ENCODE peak calls at places on chromosomes 12 and 14, in nine cellular contexts. F, I, A, Q, M, G, X, P and S are unnamed samples.

GRCh38 chr12:6788972-6789905 is at the start of gene CD4:
- DNase-seq in M (no peak), F (peak; percentile 58), A (no peak), Q (no peak), X (no peak), P (peak; percentile 77), I (no peak), G (no peak), S (no peak)

GRCh38 chr14:104342435-104343293 is 204.3 kb downstream of the KIF26A start:
- DNase-seq in G (no peak), P (no peak), F (no peak), Q (no peak), X (no peak), A (no peak), M (no peak), I (no peak), S (no peak)

GRCh38 chr12:107320031-107320928 is 226.9 kb upstream of the CRY1 start:
- DNase-seq in X (no peak), I (peak; percentile 81), F (no peak), G (peak; percentile 33), M (no peak), Q (no peak), P (peak; percentile 67), A (peak; percentile 80), S (peak; percentile 31)

GRCh38 chr12:70985850-70986249 is 65.3 kb upstream of the PTPRR start:
- DNase-seq in I (no peak), P (no peak), M (no peak), X (no peak), Q (no peak), A (peak; percentile 40), F (no peak), G (no peak), S (no peak)

GRCh38 chr12:64691793-64692583 is 67.2 kb downstream of the GNS start:
- DNase-seq in G (no peak), I (no peak), X (no peak), Q (no peak), F (no peak), P (no peak), A (no peak), M (no peak), S (no peak)

GRCh38 chr12:67468549-67469245 is 179.8 kb upstream of the DYRK2 start:
- DNase-seq in P (no peak), F (no peak), M (no peak), Q (no peak), X (no peak), I (no peak), G (no peak), A (no peak), S (no peak)

GRCh38 chr12:72272731-72273498 is 745 bp downstream of the TRHDE start:
- DNase-seq in Q (no peak), I (no peak), M (no peak), A (no peak), F (no peak), P (peak; percentile 60), G (peak; percentile 32), X (no peak), S (peak; percentile 62)

GRCh38 chr12:44294649-44295048 is 458.8 kb downstream of the TMEM117 start:
- DNase-seq in Q (no peak), X (no peak), F (no peak), A (no peak), G (peak; percentile 26), M (no peak), I (no peak), P (no peak), S (no peak)

GRCh38 chr12:120085920-120086319 is 30.6 kb downstream of the RAB35 start:
- DNase-seq in Q (no peak), X (no peak), I (no peak), G (no peak), F (no peak), A (no peak), M (no peak), P (no peak), S (no peak)

GRCh38 chr12:56222531-56222895 is 791 bp upstream of the RNF41 start:
- DNase-seq in P (no peak), G (no peak), A (no peak), M (no peak), X (no peak), F (no peak), Q (no peak), I (no peak), S (no peak)

GRCh38 chr12:126353604-126354003 is 1288.4 kb downstream of the AACS start:
- DNase-seq in M (no peak), Q (no peak), A (peak; percentile 84), G (no peak), I (no peak), F (no peak), X (peak; percentile 39), P (no peak), S (no peak)

GRCh38 chr12:52160200-52160599 is 31.6 kb downstream of the KRT80 start:
- DNase-seq in Q (no peak), F (no peak), G (no peak), I (no peak), P (no peak), A (no peak), X (no peak), M (no peak), S (no peak)

DNA sequence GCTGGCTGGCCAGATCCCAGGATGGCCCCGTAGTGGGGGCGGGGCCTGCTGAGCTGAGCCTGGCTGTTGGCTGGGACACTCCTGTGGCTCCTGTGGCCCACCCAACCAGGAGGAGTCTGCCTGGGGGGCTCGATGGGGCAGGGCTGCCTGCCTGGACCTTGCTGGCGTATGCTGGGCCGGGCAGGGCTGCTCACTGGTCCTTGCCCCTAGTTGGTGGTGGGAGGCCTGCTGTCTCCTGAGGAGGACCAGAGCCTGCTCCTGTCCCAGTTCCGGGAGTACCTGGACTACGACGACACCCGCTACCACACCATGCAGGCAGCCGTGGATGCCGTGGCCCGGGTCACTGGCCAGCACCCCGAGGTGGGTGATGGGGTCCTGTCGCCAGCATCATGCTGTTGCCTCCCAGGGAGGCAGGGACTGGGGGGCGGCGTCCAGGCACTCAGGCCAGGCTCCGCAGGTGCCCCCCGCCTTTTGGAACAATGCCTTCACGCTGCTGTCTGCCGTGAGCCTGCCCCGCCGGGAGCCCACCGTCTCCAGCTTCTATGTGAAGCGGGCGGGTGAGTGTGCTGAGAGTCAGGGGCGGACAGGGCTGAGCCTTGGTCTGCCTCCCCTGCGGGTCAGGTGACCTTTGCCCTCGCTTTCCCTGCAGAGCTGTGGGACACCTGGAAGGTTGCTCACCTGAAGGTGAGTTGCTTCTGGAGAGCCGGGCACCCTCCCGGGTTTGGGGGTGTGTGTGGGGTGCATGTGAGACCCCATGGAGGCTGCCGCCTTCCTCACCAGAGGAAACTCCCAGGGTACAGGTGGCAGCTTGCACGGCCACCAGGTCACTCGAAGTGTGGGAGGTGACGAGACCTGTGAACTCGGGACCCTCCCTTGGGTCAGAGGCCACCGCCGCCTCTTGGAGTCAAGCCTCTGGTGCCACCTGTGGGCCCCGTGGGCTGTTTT is 3.4 kb downstream of the NOC4L start:
- DNase-seq in M (no peak), F (no peak), G (no peak), I (no peak), A (no peak), P (peak; percentile 51), X (no peak), Q (no peak), S (no peak)
- TF ChIP-seq CTCF in M (no peak), F (no peak), G (no peak), I (no peak), A (no peak), P (no peak), X (no peak), Q (no peak), S (no peak)

GRCh38 chr14:34027130-34027989 is 76.5 kb upstream of the EGLN3 start:
- DNase-seq in Q (no peak), F (no peak), A (no peak), P (no peak), M (no peak), X (no peak), G (no peak), I (no peak), S (no peak)
- TF ChIP-seq CTCF in Q (no peak), F (no peak), A (no peak), P (no peak), M (no peak), X (no peak), G (no peak), I (no peak), S (no peak)

DNA sequence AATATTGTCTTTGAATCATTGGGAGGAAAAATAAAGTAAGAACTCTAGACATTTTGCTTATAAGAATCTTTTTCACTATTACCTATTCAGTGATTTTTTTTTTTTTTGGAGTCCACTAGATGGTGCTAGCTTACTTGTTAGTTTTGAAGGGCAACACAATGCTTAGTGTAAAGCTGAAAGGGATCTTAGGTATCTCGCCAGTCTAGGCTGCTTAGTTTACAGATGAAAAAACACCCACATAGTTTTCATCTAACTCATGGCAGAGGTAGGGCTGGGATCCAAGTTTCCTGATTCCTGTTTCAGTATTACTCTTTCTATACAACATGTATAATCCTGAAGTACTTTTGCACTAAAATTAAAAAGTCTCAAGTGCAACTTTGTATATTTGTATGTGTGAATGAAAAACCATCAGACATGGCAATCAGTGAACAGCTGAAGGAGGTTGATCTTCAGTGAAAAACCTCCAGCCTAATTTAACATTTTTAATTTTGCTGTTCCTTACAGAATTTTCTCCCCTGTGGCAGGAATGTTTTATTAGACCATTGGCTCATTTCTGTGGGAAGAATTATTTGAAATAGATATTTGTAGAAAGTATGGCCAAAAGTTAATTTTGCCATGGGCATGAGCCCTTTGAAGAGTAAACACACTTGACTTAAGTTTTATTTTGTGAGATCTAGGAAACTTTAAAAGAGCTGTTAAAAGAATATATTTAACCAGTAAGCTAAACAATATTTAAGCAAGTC is 40.7 kb downstream of the LRRIQ1 start:
- DNase-seq in I (peak; percentile 82), M (no peak), Q (peak; percentile 81), P (no peak), G (peak; percentile 25), A (peak; percentile 87), X (peak; percentile 93), F (no peak), S (no peak)
- TF ChIP-seq CTCF in I (peak; percentile 70), M (no peak), Q (peak; percentile 66), P (peak; percentile 21), G (peak; percentile 14), A (peak; percentile 45), X (peak; percentile 33), F (peak; percentile 36), S (peak; percentile 33)

GRCh38 chr12:99644629-99645028 is 2.9 kb upstream of the GARIN6 start:
- DNase-seq in Q (no peak), G (no peak), M (no peak), F (no peak), I (no peak), P (no peak), A (no peak), X (no peak), S (no peak)

GRCh38 chr12:99648183-99648582 is 630 bp downstream of the GARIN6 start:
- DNase-seq in I (no peak), P (no peak), A (no peak), X (no peak), M (no peak), Q (no peak), F (no peak), G (no peak), S (no peak)

GRCh38 chr12:99649551-99649950 is 2.0 kb downstream of the GARIN6 start:
- DNase-seq in A (no peak), I (no peak), X (no peak), G (no peak), M (no peak), Q (no peak), P (no peak), F (no peak), S (no peak)

DNA sequence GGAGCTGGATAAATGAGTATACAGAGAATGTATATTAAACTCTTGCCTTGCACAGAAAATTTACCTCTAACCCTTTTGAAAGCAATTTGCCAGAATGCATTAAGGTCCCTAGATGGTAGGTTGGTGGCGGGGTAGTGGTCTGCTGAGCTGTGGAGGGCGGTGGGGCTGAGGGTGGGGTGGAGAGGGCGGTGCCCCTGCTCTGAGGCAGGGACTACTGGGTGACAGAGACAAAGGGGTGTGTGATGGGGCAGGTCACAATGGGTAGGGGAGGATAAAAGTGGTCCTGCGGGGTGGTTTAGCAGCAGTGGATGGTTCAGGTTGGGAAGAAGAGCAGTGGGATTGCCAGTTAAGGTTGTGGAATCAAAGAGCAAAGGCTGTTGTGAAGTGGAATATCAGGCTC is at the start of gene GARIN6:
- DNase-seq in Q (no peak), X (no peak), I (no peak), G (no peak), F (no peak), M (no peak), A (no peak), P (no peak), S (no peak)
- TF ChIP-seq CTCF in Q (no peak), X (no peak), I (no peak), G (no peak), F (no peak), M (no peak), A (no peak), P (no peak), S (no peak)